ENCODE peak calls at places on chromosomes 5 and 9, in nine cellular contexts. P is body of pancreas; Z is left ventricle myocardium superior; B is LNCaP clone FGC; A is HCT116; D is natural killer cell treated with Interleukin-12 subunit alpha and Interleukin-12 subunit beta and Interleukin-15 and Interleukin-18, amount 100 ng/mL, for 72 hours; F is CD4-positive, CD25-positive, alpha-beta regulatory T cell; N is T-helper 1 cell; Y is stimulated activated CD8-positive, alpha-beta memory T cell treated with anti-CD3 and anti-CD28 coated beads, Interleukin-4, amount 100 ng/mL, for 48 hours. E is an unnamed sample.

GRCh38 chr9:95981741-95982390 is 106.4 kb downstream of the ERCC6L2 start:
- DNase-seq in P (no peak), Z (no peak), B (no peak), A (no peak), D (no peak), F (peak; percentile 55), N (no peak), Y (no peak), E (no peak)

GRCh38 chr5:118857700-118858099 is 130.6 kb downstream of the DTWD2 start:
- DNase-seq in P (no peak), Z (no peak), B (peak; percentile 2), A (no peak), D (no peak), F (no peak), N (no peak), Y (no peak), E (no peak)

GRCh38 chr9:127341152-127341551 is 55.8 kb upstream of the SLC2A8 start:
- DNase-seq in P (no peak), Z (no peak), B (no peak), A (no peak), D (no peak), F (no peak), N (no peak), Y (no peak), E (no peak)

GRCh38 chr5:141677415-141677814 is 4.6 kb downstream of the ARAP3 start:
- DNase-seq in P (no peak), Z (no peak), B (no peak), A (no peak), D (no peak), F (no peak), N (no peak), Y (no peak), E (no peak)

GRCh38 chr9:73741316-73741715 is 589.7 kb downstream of the ANXA1 start:
- DNase-seq in P (no peak), Z (no peak), B (no peak), A (no peak), D (no peak), F (no peak), N (no peak), Y (no peak), E (no peak)

GRCh38 chr5:27241564-27242257 is 203.3 kb upstream of the CDH9 start:
- DNase-seq in P (no peak), Z (no peak), B (no peak), A (no peak), D (no peak), F (no peak), N (no peak), Y (no peak), E (no peak)

GRCh38 chr5:40834391-40834848 is 602 bp downstream of the RPL37 start:
- DNase-seq in P (peak; percentile 26), Z (no peak), B (no peak), A (no peak), D (peak; percentile 63), F (peak; percentile 70), N (peak; percentile 41), Y (peak; percentile 45), E (peak; percentile 38)

GRCh38 chr5:56838409-56839039 is 23.2 kb downstream of the MAP3K1 start:
- DNase-seq in P (no peak), Z (no peak), B (no peak), A (no peak), D (no peak), F (peak; percentile 69), N (no peak), Y (no peak), E (no peak)

GRCh38 chr5:135977375-135977928 is 22.7 kb upstream of the LECT2 start:
- DNase-seq in P (peak; percentile 73), Z (peak; percentile 82), B (no peak), A (peak; percentile 73), D (no peak), F (no peak), N (peak; percentile 21), Y (peak; percentile 78), E (peak; percentile 47)

GRCh38 chr9:93061791-93062299 is 3.3 kb downstream of the SUSD3 start:
- DNase-seq in P (no peak), Z (peak; percentile 16), B (no peak), A (no peak), D (no peak), F (no peak), N (no peak), Y (peak; percentile 54), E (no peak)

GRCh38 chr9:87606921-87607521 is 109.4 kb downstream of the DAPK1 start:
- DNase-seq in P (no peak), Z (no peak), B (no peak), A (no peak), D (no peak), F (no peak), N (no peak), Y (no peak), E (no peak)

GRCh38 chr9:110261631-110262030 is 5.3 kb upstream of the TXN start:
- DNase-seq in P (no peak), Z (no peak), B (no peak), A (no peak), D (no peak), F (no peak), N (no peak), Y (no peak), E (no peak)

GRCh38 chr9:136381966-136382513 is 8.6 kb upstream of the CARD9 start:
- DNase-seq in P (no peak), Z (no peak), B (no peak), A (no peak), D (no peak), F (no peak), N (no peak), Y (no peak), E (no peak)

GRCh38 chr9:105438136-105438839 is 9.5 kb upstream of the FSD1L start:
- DNase-seq in P (no peak), Z (no peak), B (no peak), A (no peak), D (no peak), F (no peak), N (no peak), Y (no peak), E (no peak)

GRCh38 chr5:128196791-128197190 is 113.2 kb downstream of the SLC12A2 start:
- DNase-seq in P (no peak), Z (no peak), B (no peak), A (no peak), D (no peak), F (peak; percentile 44), N (no peak), Y (no peak), E (no peak)

GRCh38 chr5:149938791-149939358 is 5.7 kb downstream of the PDE6A start:
- DNase-seq in P (no peak), Z (no peak), B (no peak), A (no peak), D (no peak), F (no peak), N (no peak), Y (no peak), E (no peak)

GRCh38 chr5:172403822-172404221 is 50.5 kb downstream of the SH3PXD2B start:
- DNase-seq in P (no peak), Z (peak; percentile 57), B (no peak), A (no peak), D (no peak), F (no peak), N (no peak), Y (no peak), E (no peak)

GRCh38 chr5:81657386-81657785 is 93.5 kb downstream of the SSBP2 start:
- DNase-seq in P (peak; percentile 16), Z (no peak), B (peak; percentile 59), A (no peak), D (no peak), F (no peak), N (no peak), Y (no peak), E (no peak)

GRCh38 chr5:35852084-35852734 is 4.5 kb upstream of the IL7R start:
- DNase-seq in P (no peak), Z (no peak), B (no peak), A (no peak), D (no peak), F (peak; percentile 28), N (no peak), Y (peak; percentile 70), E (no peak)

GRCh38 chr5:148681157-148682131 is 27.1 kb upstream of the HTR4 start:
- DNase-seq in P (no peak), Z (no peak), B (no peak), A (no peak), D (no peak), F (no peak), N (no peak), Y (no peak), E (no peak)

GRCh38 chr9:136048560-136049411 is 46.3 kb downstream of the NACC2 start:
- DNase-seq in P (no peak), Z (peak; percentile 40), B (no peak), A (no peak), D (no peak), F (no peak), N (no peak), Y (no peak), E (no peak)